ENCODE peak calls at places on chromosome 14, in four cellular contexts. M is NCI-H2081, U is A549, E is GM19239. K is an unnamed sample.
A peak's percentile ranks its signal among the peaks of the same experiment; 100 is the strongest.

GRCh38 chr14:56996721-56997399 is 186.6 kb upstream of the OTX2 start:
- DNase-seq in M (no peak), U (no peak), E (no peak), K (no peak)

GRCh38 chr14:76832503-76832988 is 6.3 kb downstream of the LRRC74A start:
- DNase-seq in M (no peak), U (no peak), E (no peak), K (peak; percentile 8)

GRCh38 chr14:24369907-24370687 is 2.1 kb downstream of the NFATC4 start:
- DNase-seq in M (no peak), U (no peak), E (no peak), K (no peak)

GRCh38 chr14:59254911-59255545 is 66.6 kb downstream of the DAAM1 start:
- DNase-seq in M (no peak), U (no peak), E (no peak), K (no peak)

GRCh38 chr14:33218030-33218429 is 279.4 kb downstream of the NPAS3 start:
- DNase-seq in M (no peak), U (no peak), E (no peak), K (no peak)

GRCh38 chr14:68936476-68936875 is 42.6 kb downstream of the ACTN1 start:
- DNase-seq in M (no peak), U (no peak), E (no peak), K (no peak)

GRCh38 chr14:94180655-94181271 is 6.6 kb downstream of the PPP4R4 start:
- DNase-seq in M (peak; percentile 20), U (peak; percentile 48), E (no peak), K (peak; percentile 84)

GRCh38 chr14:23727566-23728335 is 91.6 kb downstream of the DHRS2 start:
- DNase-seq in M (no peak), U (peak; percentile 66), E (peak; percentile 17), K (peak; percentile 64)

GRCh38 chr14:59017285-59017965 is 171.0 kb upstream of the DAAM1 start:
- DNase-seq in M (no peak), U (no peak), E (no peak), K (no peak)

GRCh38 chr14:58941666-58942065 is 246.8 kb upstream of the DAAM1 start:
- DNase-seq in M (no peak), U (no peak), E (no peak), K (no peak)

GRCh38 chr14:25944020-25944419 is 653.8 kb downstream of the NOVA1 start:
- DNase-seq in M (no peak), U (no peak), E (no peak), K (no peak)

GRCh38 chr14:33914676-33915516 is 36.0 kb downstream of the EGLN3 start:
- DNase-seq in M (no peak), U (peak; percentile 76), E (no peak), K (no peak)

K was measured in Kasumi-1.